ENCODE peak calls at places on chromosome 18, in eight cellular contexts. G, X, O, V, A, H, E and W are unnamed samples.

GRCh38 chr18:61824733-61825363 is 68.0 kb downstream of the RNF152 start:
- DNase-seq in G (peak), X (peak), O (no peak), V (no peak), A (no peak), H (no peak), E (no peak), W (no peak)

GRCh38 chr18:57771626-57772025 is 31.5 kb downstream of the ATP8B1 start:
- DNase-seq in G (no peak), X (no peak), O (no peak), V (no peak), A (no peak), H (no peak), E (no peak), W (no peak)

GRCh38 chr18:31657823-31658669 is 26.3 kb downstream of the B4GALT6 start:
- DNase-seq in G (no peak), X (no peak), O (peak), V (no peak), A (no peak), H (peak), E (no peak), W (no peak)

GRCh38 chr18:32674491-32674890 is 98.3 kb downstream of the KLHL14 start:
- DNase-seq in G (peak), X (peak), O (no peak), V (no peak), A (no peak), H (no peak), E (no peak), W (no peak)

GRCh38 chr18:35861367-35862114 is 110.9 kb upstream of the RMP24 start:
- DNase-seq in G (peak), X (no peak), O (peak), V (no peak), A (no peak), H (peak), E (no peak), W (no peak)

GRCh38 chr18:32040936-32041335 is 22.3 kb downstream of the RNF125 start:
- DNase-seq in G (no peak), X (no peak), O (no peak), V (no peak), A (no peak), H (no peak), E (no peak), W (no peak)

GRCh38 chr18:3171631-3172030 is 48.1 kb downstream of the MYOM1 start:
- DNase-seq in G (no peak), X (no peak), O (no peak), V (no peak), A (no peak), H (no peak), E (no peak), W (no peak)

GRCh38 chr18:62499263-62499650 is 23.6 kb upstream of the ZCCHC2 start:
- DNase-seq in G (peak), X (no peak), O (no peak), V (no peak), A (no peak), H (no peak), E (no peak), W (no peak)

GRCh38 chr18:22223263-22223960 is 54.0 kb downstream of the GATA6 start:
- DNase-seq in G (no peak), X (no peak), O (peak), V (peak), A (peak), H (no peak), E (no peak), W (no peak)

GRCh38 chr18:39455300-39455699 is 1889.7 kb upstream of the CELF4 start:
- DNase-seq in G (peak), X (no peak), O (peak), V (no peak), A (no peak), H (no peak), E (no peak), W (no peak)

GRCh38 chr18:49098386-49098785 is 147.6 kb upstream of the SMAD7 start:
- DNase-seq in G (peak), X (no peak), O (no peak), V (no peak), A (no peak), H (no peak), E (no peak), W (no peak)

GRCh38 chr18:50507120-50507590 is 52.7 kb upstream of the MAPK4 start:
- DNase-seq in G (peak), X (peak), O (peak), V (peak), A (no peak), H (no peak), E (peak), W (peak)

GRCh38 chr18:39958876-39959275 is 1996.2 kb upstream of the PIK3C3 start:
- DNase-seq in G (no peak), X (no peak), O (no peak), V (no peak), A (no peak), H (no peak), E (no peak), W (no peak)

GRCh38 chr18:49368161-49368875 is 92.1 kb downstream of the DYM start:
- DNase-seq in G (no peak), X (no peak), O (no peak), V (no peak), A (no peak), H (no peak), E (no peak), W (no peak)

GRCh38 chr18:49022311-49023280 is 71.8 kb upstream of the SMAD7 start:
- DNase-seq in G (no peak), X (no peak), O (no peak), V (no peak), A (no peak), H (no peak), E (no peak), W (peak)

GRCh38 chr18:74546751-74547530 is 12.6 kb downstream of the CNDP1 start:
- DNase-seq in G (no peak), X (no peak), O (no peak), V (peak), A (no peak), H (no peak), E (no peak), W (no peak)

GRCh38 chr18:48861181-48861715 is 89.5 kb downstream of the SMAD7 start:
- DNase-seq in G (no peak), X (no peak), O (no peak), V (no peak), A (no peak), H (no peak), E (no peak), W (no peak)

GRCh38 chr18:41828137-41828536 is 126.9 kb upstream of the PIK3C3 start:
- DNase-seq in G (no peak), X (no peak), O (no peak), V (no peak), A (no peak), H (no peak), E (no peak), W (no peak)

GRCh38 chr18:3388980-3389379 is 61.0 kb upstream of the TGIF1 start:
- DNase-seq in G (no peak), X (no peak), O (no peak), V (no peak), A (no peak), H (no peak), E (no peak), W (no peak)

GRCh38 chr18:49677762-49678398 is 116.0 kb downstream of the LIPG start:
- DNase-seq in G (no peak), X (no peak), O (no peak), V (no peak), A (no peak), H (peak), E (no peak), W (no peak)

GRCh38 chr18:4106407-4107033 is 348.6 kb downstream of the DLGAP1 start:
- DNase-seq in G (peak), X (peak), O (peak), V (peak), A (peak), H (no peak), E (no peak), W (peak)

GRCh38 chr18:805008-805754 is 6.9 kb downstream of the YES1 start:
- DNase-seq in G (no peak), X (no peak), O (no peak), V (no peak), A (no peak), H (no peak), E (no peak), W (no peak)

GRCh38 chr18:23143059-23143831 is 8.0 kb downstream of the CABLES1 start:
- DNase-seq in G (no peak), X (no peak), O (no peak), V (peak), A (peak), H (no peak), E (no peak), W (no peak)

GRCh38 chr18:48796491-48797205 is 154.1 kb downstream of the SMAD7 start:
- DNase-seq in G (no peak), X (no peak), O (no peak), V (no peak), A (no peak), H (no peak), E (no peak), W (no peak)

GRCh38 chr18:48031011-48031480 is 100.6 kb upstream of the SMAD2 start:
- DNase-seq in G (peak), X (peak), O (peak), V (no peak), A (peak), H (no peak), E (no peak), W (peak)

GRCh38 chr18:78431606-78432005 is 548.0 kb upstream of the SALL3 start:
- DNase-seq in G (no peak), X (no peak), O (no peak), V (no peak), A (no peak), H (no peak), E (no peak), W (no peak)

GRCh38 chr18:39519741-39520140 is 1954.1 kb upstream of the CELF4 start:
- DNase-seq in G (no peak), X (no peak), O (no peak), V (no peak), A (no peak), H (no peak), E (no peak), W (no peak)

GRCh38 chr18:30920356-30920755 is 122.2 kb downstream of the DSC3 start:
- DNase-seq in G (no peak), X (no peak), O (no peak), V (no peak), A (no peak), H (no peak), E (no peak), W (no peak)

GRCh38 chr18:76458522-76459311 is 36.3 kb downstream of the ZNF516 start:
- DNase-seq in G (no peak), X (no peak), O (no peak), V (no peak), A (no peak), H (no peak), E (no peak), W (no peak)

GRCh38 chr18:36758623-36759022 is 70.2 kb downstream of the TPGS2 start:
- DNase-seq in G (no peak), X (no peak), O (no peak), V (no peak), A (no peak), H (no peak), E (no peak), W (no peak)

GRCh38 chr18:31687529-31687928 is 3.1 kb upstream of the B4GALT6 start:
- DNase-seq in G (no peak), X (no peak), O (no peak), V (no peak), A (no peak), H (no peak), E (no peak), W (no peak)

GRCh38 chr18:43092539-43092938 is 22.9 kb downstream of the RIT2 start:
- DNase-seq in G (no peak), X (no peak), O (no peak), V (no peak), A (no peak), H (no peak), E (no peak), W (no peak)

GRCh38 chr18:22332590-22332989 is 85.1 kb downstream of the CTAGE1 start:
- DNase-seq in G (no peak), X (no peak), O (no peak), V (no peak), A (no peak), H (no peak), E (no peak), W (no peak)

GRCh38 chr18:73688851-73689659 is 458.6 kb downstream of the FBXO15 start:
- DNase-seq in G (peak), X (no peak), O (peak), V (no peak), A (no peak), H (peak), E (no peak), W (no peak)

GRCh38 chr18:64678048-64678447 is 529.2 kb upstream of the LINC00305 start:
- DNase-seq in G (no peak), X (no peak), O (no peak), V (no peak), A (no peak), H (no peak), E (no peak), W (no peak)

GRCh38 chr18:13868501-13869271 is 44.7 kb downstream of the MC5R start:
- DNase-seq in G (peak), X (no peak), O (no peak), V (no peak), A (no peak), H (no peak), E (no peak), W (peak)

GRCh38 chr18:61694236-61694635 is 198.6 kb downstream of the RNF152 start:
- DNase-seq in G (no peak), X (no peak), O (no peak), V (no peak), A (no peak), H (no peak), E (no peak), W (no peak)

GRCh38 chr18:48133675-48134251 is 203.3 kb upstream of the SMAD2 start:
- DNase-seq in G (no peak), X (no peak), O (no peak), V (no peak), A (no peak), H (no peak), E (no peak), W (no peak)

GRCh38 chr18:2529154-2529553 is 42.2 kb downstream of the METTL4 start:
- DNase-seq in G (no peak), X (no peak), O (peak), V (no peak), A (no peak), H (no peak), E (no peak), W (no peak)

GRCh38 chr18:55387139-55387984 is 200.6 kb downstream of the TCF4 start:
- DNase-seq in G (no peak), X (no peak), O (no peak), V (no peak), A (no peak), H (no peak), E (no peak), W (no peak)
- H3K27ac ChIP-seq in G (no peak), X (peak), O (no peak), V (peak), A (no peak), H (no peak), E (peak), W (peak)

GRCh38 chr18:25281522-25281921 is 70.4 kb downstream of the ZNF521 start:
- DNase-seq in G (no peak), X (no peak), O (no peak), V (no peak), A (no peak), H (no peak), E (no peak), W (no peak)
- H3K27ac ChIP-seq in G (peak), X (no peak), O (no peak), V (no peak), A (no peak), H (no peak), E (no peak), W (no peak)

DNA sequence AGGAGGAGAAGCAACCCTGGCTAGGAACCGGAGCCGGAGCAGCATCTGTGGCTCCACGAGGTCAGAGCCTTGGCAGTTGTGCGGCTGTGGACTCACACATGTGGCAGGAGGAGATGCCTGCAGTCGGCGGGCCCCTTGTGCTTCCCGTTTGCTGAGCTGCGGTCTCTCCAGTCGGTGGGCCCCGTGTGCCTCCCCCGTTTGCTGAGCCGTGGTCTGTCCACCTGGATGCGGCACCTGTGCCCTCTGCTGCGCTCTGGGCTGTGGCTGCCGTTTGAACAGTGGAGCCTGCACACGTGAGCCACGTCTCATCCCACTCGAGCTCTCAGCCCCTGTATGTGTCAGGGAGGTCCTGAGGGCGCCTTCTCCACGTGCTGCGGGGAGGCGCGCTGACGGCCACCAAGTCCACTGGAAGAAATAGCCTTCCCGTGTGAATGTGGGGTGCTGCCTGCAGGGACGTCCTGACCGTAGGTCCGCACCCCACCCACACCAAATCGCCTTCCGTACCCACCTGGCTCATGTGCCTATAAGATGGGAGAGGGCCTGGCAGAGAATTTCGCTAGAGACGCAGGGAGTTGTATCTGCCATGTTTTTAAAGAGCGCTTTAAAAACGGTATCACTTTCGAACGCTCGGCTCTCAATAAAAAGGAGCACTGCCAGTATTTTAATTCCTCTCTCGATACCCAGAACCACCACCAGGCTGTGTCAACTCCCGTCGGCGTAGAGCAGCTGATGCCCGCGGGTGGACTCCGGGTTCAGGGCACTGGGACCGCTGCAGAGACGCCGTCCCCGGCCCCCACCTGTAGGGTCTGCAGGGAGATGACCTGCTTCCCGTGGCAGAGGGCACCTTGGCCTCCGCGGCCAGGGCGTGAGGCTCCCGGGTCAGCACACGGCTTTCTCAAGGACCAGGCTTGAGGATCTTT is 117.0 kb downstream of the NFATC1 start:
- DNase-seq in G (no peak), X (no peak), O (no peak), V (no peak), A (no peak), H (no peak), E (no peak), W (no peak)
- H3K27ac ChIP-seq in G (no peak), X (no peak), O (no peak), V (no peak), A (no peak), H (no peak), E (no peak), W (no peak)

DNA sequence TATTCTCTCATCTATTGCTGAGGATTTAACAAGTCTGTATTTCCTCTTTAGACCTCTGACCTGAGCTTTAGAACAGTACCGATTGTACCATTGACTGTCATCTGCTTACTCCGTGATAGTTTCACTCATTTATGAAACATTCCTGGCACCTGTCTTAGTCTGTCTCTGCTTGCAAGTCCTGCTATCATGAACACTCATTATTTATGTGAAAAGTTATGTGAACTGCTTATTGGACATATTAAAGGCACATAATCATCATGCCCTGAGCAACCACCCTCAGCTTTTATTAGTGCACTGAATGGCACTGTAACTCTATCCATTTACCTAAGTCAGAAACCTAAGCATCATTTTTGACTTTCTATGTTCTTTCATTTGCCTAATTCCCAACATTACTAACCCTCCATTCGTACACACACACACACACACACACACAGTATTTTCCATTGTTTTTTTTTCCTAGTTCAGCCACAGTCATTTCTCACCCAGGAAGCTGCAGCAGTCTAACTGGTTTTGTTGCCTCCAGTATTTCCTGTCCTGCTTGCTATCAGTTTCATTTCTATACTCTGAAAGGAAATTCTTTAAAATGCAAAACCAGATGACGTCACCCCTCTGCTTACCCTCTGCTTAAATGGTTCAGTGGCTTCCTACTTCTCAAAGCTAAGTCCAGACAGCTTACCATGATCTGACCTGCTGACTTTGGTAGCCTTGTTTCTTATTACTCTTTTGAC is 146.1 kb downstream of the HAUS1 start:
- DNase-seq in G (no peak), X (peak), O (peak), V (no peak), A (peak), H (peak), E (no peak), W (no peak)
- H3K27ac ChIP-seq in G (no peak), X (no peak), O (peak), V (peak), A (peak), H (peak), E (peak), W (no peak)

DNA sequence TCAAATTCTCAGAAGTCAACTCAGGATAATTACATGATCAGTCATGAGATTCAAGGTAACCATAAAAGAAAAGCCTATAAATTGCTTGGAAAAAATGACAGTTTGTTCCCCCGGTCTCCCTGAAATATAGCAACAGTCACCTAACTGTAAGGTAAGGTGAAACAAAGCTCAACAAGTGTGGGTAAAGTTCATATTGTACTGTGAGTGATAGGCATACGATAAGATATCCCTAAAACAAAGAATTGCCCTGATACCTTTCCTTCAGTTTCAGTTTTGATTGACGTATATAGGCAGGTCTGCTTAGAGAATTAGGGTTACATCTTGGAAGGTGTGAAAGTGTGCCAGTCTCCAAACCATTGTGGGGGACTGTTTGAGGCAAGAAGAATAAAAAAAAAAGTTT is 4.0 kb upstream of the CCBE1 start:
- DNase-seq in G (no peak), X (no peak), O (no peak), V (no peak), A (no peak), H (no peak), E (no peak), W (no peak)
- H3K27ac ChIP-seq in G (no peak), X (peak), O (no peak), V (no peak), A (no peak), H (no peak), E (no peak), W (no peak)

DNA sequence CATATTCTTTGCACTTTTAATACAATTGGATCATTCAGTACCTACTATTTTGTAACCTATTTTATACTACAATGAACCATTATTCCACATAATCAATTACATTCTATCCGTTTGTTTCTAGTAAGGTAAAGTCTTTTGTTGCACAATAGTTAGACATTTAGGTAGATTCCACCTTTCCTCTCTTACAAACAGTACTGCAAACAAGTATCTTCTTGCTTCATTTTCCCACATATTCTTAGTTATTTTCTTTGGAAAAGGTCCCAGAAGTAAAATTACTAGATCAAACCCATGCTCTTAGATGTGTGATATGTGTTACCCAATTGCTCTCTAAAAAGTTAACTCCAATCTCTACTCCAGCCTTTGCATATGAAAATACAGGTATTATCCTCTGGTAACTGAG is 49.6 kb downstream of the SPIRE1 start:
- DNase-seq in G (no peak), X (no peak), O (no peak), V (no peak), A (no peak), H (no peak), E (no peak), W (no peak)
- H3K27ac ChIP-seq in G (no peak), X (no peak), O (no peak), V (no peak), A (no peak), H (no peak), E (no peak), W (no peak)

GRCh38 chr18:34248727-34249126 is 24.0 kb upstream of the NOL4 start:
- DNase-seq in G (no peak), X (no peak), O (no peak), V (no peak), A (no peak), H (no peak), E (no peak), W (no peak)

GRCh38 chr18:34242739-34243138 is 18.0 kb upstream of the NOL4 start:
- DNase-seq in G (no peak), X (no peak), O (no peak), V (no peak), A (no peak), H (no peak), E (no peak), W (no peak)
- H3K27ac ChIP-seq in G (no peak), X (no peak), O (no peak), V (no peak), A (no peak), H (no peak), E (no peak), W (no peak)